ENCODE peak calls at places on chromosomes 12 and 14, in four cellular contexts. A is tibial artery, T is colonic mucosa, L is HCT116. Q is an unnamed sample. For H3K4me1, the result is how much of the 10 kb centered on the place peaks cover.

GRCh38 chr14:60188115-60188514 is 22.9 kb upstream of the DHRS7 start:
- DNase-seq in A (no peak), T (no peak), L (no peak), Q (no peak)

GRCh38 chr12:115132145-115132544 is 448.2 kb upstream of the TBX3 start:
- DNase-seq in A (no peak), T (no peak), L (no peak), Q (no peak)

GRCh38 chr12:49476091-49476490 is 62.7 kb upstream of the KCNH3 start:
- DNase-seq in A (no peak), T (no peak), L (no peak), Q (no peak)

GRCh38 chr12:80580254-80580653 is 127.2 kb upstream of the MYF6 start:
- DNase-seq in A (no peak), T (no peak), L (no peak), Q (no peak)

GRCh38 chr14:34257505-34257904 is 204.5 kb downstream of the SPTSSA start:
- DNase-seq in A (no peak), T (no peak), L (no peak), Q (no peak)

GRCh38 chr12:116381744-116382455 is 104.4 kb upstream of the MED13L start:
- DNase-seq in A (peak), T (no peak), L (no peak), Q (no peak)

GRCh38 chr12:87953257-87953860 is 75.8 kb downstream of the C12orf50 start:
- DNase-seq in A (no peak), T (no peak), L (peak), Q (no peak)

GRCh38 chr14:104115691-104116543 is 22.5 kb upstream of the KIF26A start:
- DNase-seq in A (peak), T (peak), L (no peak), Q (no peak)

GRCh38 chr12:122141911-122142725 is 31.9 kb downstream of the IL31 start:
- DNase-seq in A (no peak), T (no peak), L (no peak), Q (no peak)

GRCh38 chr14:95993768-95994592 is 45.2 kb upstream of the C14orf132 start:
- DNase-seq in A (no peak), T (peak), L (peak), Q (peak)

GRCh38 chr12:81758421-81759214 is 532 bp downstream of the PPFIA2 start:
- DNase-seq in A (peak), T (no peak), L (no peak), Q (no peak)

GRCh38 chr12:132181570-132182200 is 37.4 kb downstream of the NOC4L start:
- DNase-seq in A (no peak), T (no peak), L (no peak), Q (no peak)

GRCh38 chr12:29309320-29309902 is 71.6 kb downstream of the ERGIC2 start:
- DNase-seq in A (no peak), T (no peak), L (peak), Q (no peak)

GRCh38 chr14:60396718-60397343 is 89.0 kb downstream of the C14orf39 start:
- DNase-seq in A (no peak), T (no peak), L (no peak), Q (no peak)

GRCh38 chr14:61211476-61212262 is 69.5 kb downstream of the TMEM30B start:
- DNase-seq in A (no peak), T (no peak), L (no peak), Q (no peak)

GRCh38 chr12:133130808-133131128 is 341 bp downstream of the ZNF10 start:
- DNase-seq in A (peak), T (no peak), L (no peak), Q (no peak)

GRCh38 chr12:127191124-127191523 is 1075.8 kb upstream of the TMEM132C start:
- DNase-seq in A (no peak), T (no peak), L (no peak), Q (no peak)

GRCh38 chr12:79569679-79570078 is 121.1 kb downstream of the PAWR start:
- DNase-seq in A (no peak), T (no peak), L (no peak), Q (no peak)

GRCh38 chr12:54463034-54463433 is 10.4 kb downstream of the GTSF1 start:
- DNase-seq in A (peak), T (no peak), L (no peak), Q (no peak)

GRCh38 chr12:116382456-116382902 is 105.0 kb upstream of the MED13L start:
- DNase-seq in A (no peak), T (no peak), L (no peak), Q (no peak)

GRCh38 chr12:50222275-50222783 is 55.2 kb upstream of the CERS5 start:
- DNase-seq in A (peak), T (peak), L (peak), Q (no peak)

GRCh38 chr12:32270818-32271710 is 128.3 kb upstream of the FGD4 start:
- DNase-seq in A (no peak), T (no peak), L (no peak), Q (no peak)

GRCh38 chr14:55730602-55731001 is 150.6 kb downstream of the KTN1 start:
- DNase-seq in A (no peak), T (no peak), L (no peak), Q (no peak)

GRCh38 chr12:10140001-10140400 is 10.0 kb upstream of the CLEC7A start:
- DNase-seq in A (no peak), T (peak), L (peak), Q (peak)

GRCh38 chr12:1246637-1247036 is 255.6 kb downstream of the ERC1 start:
- DNase-seq in A (no peak), T (no peak), L (no peak), Q (no peak)

GRCh38 chr14:76106188-76106587 is 45.5 kb upstream of the GPATCH2L start:
- DNase-seq in A (no peak), T (no peak), L (no peak), Q (no peak)

GRCh38 chr14:30681752-30682355 is 59.7 kb downstream of the SCFD1 start:
- DNase-seq in A (no peak), T (no peak), L (peak), Q (no peak)

GRCh38 chr14:75141967-75142366 is 15.1 kb upstream of the NEK9 start:
- DNase-seq in A (no peak), T (no peak), L (no peak), Q (no peak)

GRCh38 chr14:47269788-47270492 is 405.5 kb downstream of the MDGA2 start:
- DNase-seq in A (no peak), T (no peak), L (no peak), Q (no peak)

GRCh38 chr12:44078273-44078672 is 242.4 kb downstream of the TMEM117 start:
- DNase-seq in A (no peak), T (no peak), L (no peak), Q (no peak)

GRCh38 chr14:24103451-24103850 is 9.3 kb downstream of the PCK2 start:
- DNase-seq in A (no peak), T (no peak), L (no peak), Q (no peak)
- H3K4me1 ChIP-seq in A (under half), T (under half), L (under half), Q (under half)

GRCh38 chr14:102829106-102829505 is 51.9 kb downstream of the TRAF3 start:
- DNase-seq in A (no peak), T (no peak), L (no peak), Q (no peak)
- H3K4me1 ChIP-seq in A (under half), T (under half), L (under half), Q (under half)

DNA sequence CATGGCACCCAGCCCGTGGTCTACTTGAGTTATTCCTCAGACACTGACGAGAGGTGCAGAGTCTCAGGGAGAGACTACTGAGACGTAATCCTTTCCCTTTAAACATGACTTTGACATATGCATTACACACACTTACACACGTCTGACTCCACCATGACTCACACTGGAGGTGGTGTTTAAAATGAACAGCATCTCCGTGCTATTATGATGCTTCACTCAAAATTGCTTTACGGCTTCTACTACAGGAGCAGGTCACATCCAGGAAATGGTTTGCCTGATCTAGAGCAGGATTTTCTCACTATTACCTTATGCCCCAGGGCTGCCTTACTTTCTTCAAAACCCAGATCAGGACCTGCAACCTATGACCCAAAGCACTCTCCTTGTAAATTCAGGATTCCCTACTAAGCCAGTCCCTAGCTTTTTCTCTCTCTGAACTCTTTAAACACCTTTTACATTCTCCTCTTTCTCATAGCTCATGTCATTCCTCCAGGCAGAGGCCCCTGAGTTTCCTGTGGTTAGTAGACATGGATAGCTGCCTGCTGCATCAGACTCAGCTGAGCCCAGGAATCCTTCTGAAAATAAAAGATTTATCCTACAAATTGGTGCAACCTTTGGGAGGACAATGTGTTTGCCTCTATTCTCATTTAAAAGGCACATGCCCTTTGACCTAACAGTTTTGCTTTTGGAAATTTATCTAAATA is 31.2 kb downstream of the TMCC3 start:
- DNase-seq in A (no peak), T (no peak), L (peak), Q (peak)
- H3K4me1 ChIP-seq in A (under half), T (under half), L (half or more), Q (under half)

DNA sequence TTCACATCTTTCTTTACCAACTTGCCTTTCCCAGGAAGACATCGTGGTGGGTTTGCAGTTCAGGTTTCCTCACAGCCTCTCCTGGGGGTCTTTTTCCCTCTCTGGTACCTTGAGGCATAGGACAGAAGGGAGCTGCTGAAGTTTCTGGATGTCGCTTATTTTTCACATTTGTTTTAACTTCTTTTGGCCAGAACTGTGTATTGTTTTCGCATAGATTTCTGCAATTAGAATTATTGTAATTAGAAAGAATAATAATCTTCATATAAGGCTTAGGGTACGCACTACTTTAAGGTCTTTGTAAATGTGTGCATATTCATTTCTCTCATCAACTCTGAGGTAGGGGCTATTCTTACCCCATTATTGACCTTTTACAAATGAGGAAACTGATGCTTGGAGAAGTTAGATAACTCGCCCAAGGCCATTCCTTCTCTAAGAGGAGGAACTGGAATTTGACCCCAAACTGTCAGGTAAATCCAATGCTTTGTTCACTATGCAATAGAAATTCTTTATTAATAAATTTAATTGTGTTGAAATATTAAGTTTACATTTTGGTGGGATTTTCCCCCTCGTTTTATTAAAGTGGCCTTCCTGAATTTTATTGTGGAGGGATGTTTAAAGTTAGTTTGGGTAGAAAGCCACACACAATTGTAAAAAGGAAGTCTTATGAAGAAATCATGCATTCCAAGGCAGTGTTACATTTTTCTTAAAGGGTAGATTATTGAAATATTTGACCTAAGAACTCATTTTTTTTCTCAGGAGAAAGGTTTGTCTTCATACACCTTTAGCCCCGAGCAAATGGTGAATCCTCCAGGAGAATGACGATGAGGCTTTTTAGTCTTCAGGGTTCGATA is 12.1 kb upstream of the SLC38A2 start:
- DNase-seq in A (no peak), T (no peak), L (no peak), Q (peak)
- H3K4me1 ChIP-seq in A (under half), T (under half), L (half or more), Q (under half)

GRCh38 chr12:6935221-6935550 is 7.4 kb downstream of the ATN1 start:
- DNase-seq in A (no peak), T (no peak), L (no peak), Q (no peak)

GRCh38 chr12:6935551-6936377 is 7.9 kb upstream of the RNU7-1 start:
- DNase-seq in A (no peak), T (no peak), L (no peak), Q (no peak)

GRCh38 chr12:6932766-6933165 is 5.0 kb downstream of the ATN1 start:
- DNase-seq in A (no peak), T (no peak), L (no peak), Q (no peak)

GRCh38 chr12:6936378-6936638 is 7.3 kb upstream of the RNU7-1 start:
- DNase-seq in A (no peak), T (no peak), L (no peak), Q (no peak)

DNA sequence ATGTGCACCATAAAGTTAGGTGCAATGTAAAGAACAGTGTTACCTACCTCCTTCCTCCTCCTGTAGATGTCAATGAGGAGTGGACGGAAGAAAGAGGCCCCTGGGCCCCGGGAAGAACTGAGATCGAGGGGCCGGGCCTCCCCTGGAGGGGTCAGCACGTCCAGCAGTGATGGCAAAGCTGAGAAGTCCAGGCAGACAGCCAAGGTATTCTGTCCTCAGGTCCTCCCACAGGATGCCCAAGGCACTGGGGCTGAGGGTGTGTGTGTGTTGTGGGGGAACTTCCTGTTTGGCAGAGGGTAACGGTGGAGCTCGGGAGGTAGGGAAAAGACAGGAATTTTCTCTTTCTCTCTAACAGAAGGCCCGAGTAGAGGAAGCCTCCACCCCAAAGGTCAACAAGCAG is 6.4 kb downstream of the ATN1 start:
- DNase-seq in A (no peak), T (peak), L (no peak), Q (no peak)
- H3K4me1 ChIP-seq in A (under half), T (under half), L (under half), Q (under half)

GRCh38 chr12:6205761-6206160 is 5.6 kb downstream of the CD9 start:
- DNase-seq in A (no peak), T (no peak), L (no peak), Q (no peak)
- H3K4me1 ChIP-seq in A (under half), T (under half), L (half or more), Q (under half)

GRCh38 chr12:105814283-105814682 is 324.5 kb downstream of the NUAK1 start:
- DNase-seq in A (no peak), T (no peak), L (no peak), Q (no peak)

GRCh38 chr12:105812356-105812755 is 326.4 kb downstream of the NUAK1 start:
- DNase-seq in A (no peak), T (no peak), L (no peak), Q (no peak)

DNA sequence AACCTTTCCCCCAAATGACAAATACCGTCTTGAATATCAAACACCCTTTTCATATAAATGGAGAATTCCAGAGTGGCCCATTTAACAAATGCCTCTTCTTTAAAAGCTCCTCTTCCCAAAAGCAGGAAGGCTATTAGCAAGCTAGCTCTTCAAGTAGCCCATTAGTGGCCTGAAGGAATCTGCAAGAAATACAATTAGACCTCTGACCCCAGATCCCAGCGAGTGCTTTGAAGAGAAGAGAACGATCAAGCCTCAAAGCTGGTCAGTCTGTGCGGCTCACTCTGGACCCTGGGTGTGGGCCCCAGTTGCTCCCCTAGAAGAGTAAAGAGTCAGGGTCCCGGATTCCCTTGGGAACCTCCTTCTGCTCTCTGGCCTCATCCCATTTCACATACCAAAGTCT is 325.6 kb downstream of the NUAK1 start:
- DNase-seq in A (no peak), T (no peak), L (no peak), Q (no peak)
- H3K4me1 ChIP-seq in A (under half), T (under half), L (under half), Q (under half)

GRCh38 chr12:113333877-113334785 is 778 bp downstream of the SLC8B1 start:
- DNase-seq in A (no peak), T (peak), L (no peak), Q (peak)

GRCh38 chr12:113330505-113330904 is 4.4 kb downstream of the SLC8B1 start:
- DNase-seq in A (no peak), T (no peak), L (no peak), Q (no peak)

GRCh38 chr12:113332688-113333087 is 2.2 kb downstream of the SLC8B1 start:
- DNase-seq in A (no peak), T (no peak), L (no peak), Q (no peak)

GRCh38 chr12:113333111-113333750 is 1.7 kb downstream of the SLC8B1 start:
- DNase-seq in A (no peak), T (no peak), L (no peak), Q (no peak)

DNA sequence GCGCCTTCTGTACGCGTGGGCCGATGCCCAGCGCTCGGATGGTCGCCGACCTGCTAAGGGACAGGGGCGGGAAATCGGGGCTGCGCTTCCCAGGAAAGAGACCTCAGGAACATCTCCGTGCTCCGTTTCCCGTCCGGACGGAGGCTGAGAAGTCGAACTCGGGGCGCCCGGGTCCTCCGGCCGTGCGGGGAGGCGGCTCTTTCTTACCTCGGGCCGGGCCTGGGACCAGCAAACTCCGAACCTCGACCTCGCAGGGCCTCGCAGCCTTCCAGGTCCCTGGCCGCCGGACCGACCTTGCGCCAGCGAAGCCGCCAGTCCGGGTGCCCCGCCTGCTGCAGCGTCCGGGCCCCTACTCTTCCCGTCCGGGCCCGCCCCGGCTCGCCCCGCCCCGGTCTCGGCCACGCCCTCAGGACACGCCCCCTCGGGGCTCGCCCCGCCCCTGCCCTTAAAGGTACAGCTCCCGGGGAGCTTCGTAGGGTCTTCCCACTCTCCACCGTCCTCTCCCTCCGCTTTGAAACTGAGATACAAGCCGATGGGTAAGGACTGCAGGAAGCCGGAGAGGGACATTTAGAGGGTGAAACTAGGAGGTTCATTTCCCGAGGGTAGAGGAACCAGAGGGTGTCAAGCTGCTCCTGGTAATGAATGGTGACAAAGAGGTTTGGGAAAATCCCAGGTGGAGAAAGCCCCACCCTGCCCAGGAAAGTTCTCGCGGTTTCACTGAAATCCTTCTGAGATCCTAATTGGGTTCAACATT is at the start of gene SLC8B1:
- DNase-seq in A (peak), T (peak), L (no peak), Q (peak)
- H3K4me1 ChIP-seq in A (under half), T (under half), L (under half), Q (under half)

DNA sequence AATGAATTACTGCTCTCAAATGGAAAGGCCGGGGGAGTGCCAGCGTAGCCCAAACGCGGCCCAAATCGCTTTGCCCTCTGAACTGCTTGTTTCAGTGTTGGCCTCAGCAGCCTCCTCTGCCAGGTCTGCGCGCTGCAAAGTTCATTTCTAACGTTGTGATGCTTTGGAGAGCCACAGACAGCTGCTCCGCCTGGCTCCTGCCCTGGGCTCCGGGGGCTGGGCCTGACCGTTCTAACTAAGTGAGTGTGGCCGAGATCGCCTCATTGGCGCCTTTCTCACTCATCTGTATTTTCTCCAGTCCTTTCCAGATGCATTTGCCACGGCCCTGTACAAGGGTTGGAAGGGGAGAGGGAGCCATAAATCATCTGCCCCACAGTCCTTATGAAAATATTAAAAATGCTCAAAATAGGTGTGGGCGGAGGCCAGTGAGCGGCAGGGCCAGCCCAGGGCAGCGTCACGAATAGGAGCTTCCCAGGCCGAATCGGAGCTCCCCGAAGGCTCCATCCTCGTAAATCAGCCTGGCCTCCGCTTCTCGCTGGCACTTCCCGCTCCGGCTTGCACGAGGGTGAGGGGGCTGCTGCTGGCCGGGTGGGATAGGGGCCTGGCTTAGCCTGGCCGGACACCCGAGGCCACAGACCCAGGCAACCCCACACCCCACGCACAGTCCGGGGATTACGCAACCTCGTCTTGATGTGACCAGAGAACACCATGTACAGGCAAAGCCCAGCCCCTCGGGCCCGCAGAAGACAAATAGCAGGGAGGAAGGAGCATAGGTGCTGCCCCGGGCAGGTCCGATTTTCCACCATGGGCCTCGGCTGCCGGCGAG is 196.6 kb upstream of the DIO3 start:
- DNase-seq in A (peak), T (peak), L (no peak), Q (no peak)
- H3K4me1 ChIP-seq in A (under half), T (under half), L (under half), Q (under half)

GRCh38 chr14:81427348-81428058 is 27.4 kb upstream of the STON2 start:
- DNase-seq in A (no peak), T (peak), L (no peak), Q (no peak)
- H3K4me1 ChIP-seq in A (under half), T (under half), L (under half), Q (under half)